ENCODE peak calls at places on chromosomes 12 and 14, in six cellular contexts. One of them, this sample, is unnamed.

GRCh38 chr12:78888583-78888982 is 24.0 kb downstream of the SYT1 start:
- DNase-seq in mammary epithelial cell: no peak
- DNase-seq in GM23248: no peak
- DNase-seq in IMR-90: no peak
- DNase-seq in keratinocyte: no peak
- DNase-seq in H1: no peak
- DNase-seq in this sample: no peak

GRCh38 chr12:15963271-15963670 is 52.1 kb downstream of the DERA start:
- DNase-seq in mammary epithelial cell: peak; percentile 66
- DNase-seq in H1: no peak
- DNase-seq in GM23248: peak; percentile 81
- DNase-seq in keratinocyte: peak; percentile 25
- DNase-seq in IMR-90: peak; percentile 83
- DNase-seq in this sample: peak; percentile 46

GRCh38 chr14:31025335-31026075 is at the start of gene AP4S1:
- DNase-seq in H1: no peak
- DNase-seq in keratinocyte: no peak
- DNase-seq in GM23248: peak; percentile 67
- DNase-seq in mammary epithelial cell: peak; percentile 20
- DNase-seq in IMR-90: no peak
- DNase-seq in this sample: no peak

GRCh38 chr12:121668750-121669524 is 517 bp downstream of the MORN3 start:
- DNase-seq in IMR-90: peak; percentile 36
- DNase-seq in GM23248: peak; percentile 53
- DNase-seq in mammary epithelial cell: no peak
- DNase-seq in keratinocyte: no peak
- DNase-seq in H1: no peak
- DNase-seq in this sample: peak; percentile 42

GRCh38 chr14:99566009-99566389 is 38.0 kb downstream of the CCDC85C start:
- DNase-seq in keratinocyte: no peak
- DNase-seq in H1: no peak
- DNase-seq in IMR-90: no peak
- DNase-seq in GM23248: no peak
- DNase-seq in mammary epithelial cell: peak; percentile 63
- DNase-seq in this sample: no peak

GRCh38 chr12:65741662-65742480 is 82.4 kb upstream of the HMGA2 start:
- DNase-seq in IMR-90: peak; percentile 51
- DNase-seq in H1: no peak
- DNase-seq in mammary epithelial cell: no peak
- DNase-seq in keratinocyte: no peak
- DNase-seq in GM23248: peak; percentile 79
- DNase-seq in this sample: peak; percentile 59

GRCh38 chr12:18700254-18700653 is 37.6 kb downstream of the PLCZ1 start:
- DNase-seq in keratinocyte: peak; percentile 40
- DNase-seq in GM23248: peak; percentile 98
- DNase-seq in mammary epithelial cell: no peak
- DNase-seq in IMR-90: peak; percentile 96
- DNase-seq in H1: no peak
- DNase-seq in this sample: peak; percentile 94

GRCh38 chr12:76586764-76587395 is 27.3 kb upstream of the OSBPL8 start:
- DNase-seq in IMR-90: peak; percentile 67
- DNase-seq in H1: no peak
- DNase-seq in keratinocyte: no peak
- DNase-seq in GM23248: peak; percentile 76
- DNase-seq in mammary epithelial cell: peak; percentile 43
- DNase-seq in this sample: peak; percentile 78

GRCh38 chr12:87150969-87151662 is 878.1 kb downstream of the C12orf50 start:
- DNase-seq in keratinocyte: no peak
- DNase-seq in H1: no peak
- DNase-seq in IMR-90: no peak
- DNase-seq in mammary epithelial cell: peak; percentile 58
- DNase-seq in GM23248: no peak
- DNase-seq in this sample: no peak

GRCh38 chr14:104424406-104425072 is 155.0 kb upstream of the C14orf180 start:
- DNase-seq in IMR-90: no peak
- DNase-seq in H1: no peak
- DNase-seq in mammary epithelial cell: no peak
- DNase-seq in GM23248: no peak
- DNase-seq in keratinocyte: no peak
- DNase-seq in this sample: no peak

GRCh38 chr12:51419473-51420228 is 5.0 kb upstream of the SLC4A8 start:
- DNase-seq in mammary epithelial cell: no peak
- DNase-seq in H1: no peak
- DNase-seq in IMR-90: no peak
- DNase-seq in keratinocyte: no peak
- DNase-seq in GM23248: peak; percentile 11
- DNase-seq in this sample: peak; percentile 7

GRCh38 chr14:74569387-74569786 is 42.6 kb downstream of the LTBP2 start:
- DNase-seq in mammary epithelial cell: no peak
- DNase-seq in keratinocyte: no peak
- DNase-seq in IMR-90: no peak
- DNase-seq in GM23248: no peak
- DNase-seq in H1: no peak
- DNase-seq in this sample: no peak

GRCh38 chr14:104184911-104185499 is 46.6 kb downstream of the KIF26A start:
- DNase-seq in GM23248: no peak
- DNase-seq in keratinocyte: no peak
- DNase-seq in H1: no peak
- DNase-seq in mammary epithelial cell: no peak
- DNase-seq in IMR-90: no peak
- DNase-seq in this sample: no peak

GRCh38 chr12:73659802-73660201 is 877.8 kb upstream of the ATXN7L3B start:
- DNase-seq in IMR-90: no peak
- DNase-seq in GM23248: no peak
- DNase-seq in H1: no peak
- DNase-seq in keratinocyte: no peak
- DNase-seq in mammary epithelial cell: no peak
- DNase-seq in this sample: no peak

GRCh38 chr12:32489070-32489469 is 89.7 kb downstream of the FGD4 start:
- DNase-seq in mammary epithelial cell: no peak
- DNase-seq in H1: no peak
- DNase-seq in IMR-90: no peak
- DNase-seq in GM23248: no peak
- DNase-seq in keratinocyte: no peak
- DNase-seq in this sample: no peak

GRCh38 chr12:53378705-53379388 is 1.1 kb upstream of the SP1 start:
- DNase-seq in keratinocyte: no peak
- DNase-seq in IMR-90: no peak
- DNase-seq in mammary epithelial cell: no peak
- DNase-seq in H1: no peak
- DNase-seq in GM23248: no peak
- DNase-seq in this sample: no peak

GRCh38 chr12:85693093-85693665 is 143.0 kb downstream of the RASSF9 start:
- DNase-seq in GM23248: no peak
- DNase-seq in mammary epithelial cell: no peak
- DNase-seq in keratinocyte: no peak
- DNase-seq in H1: no peak
- DNase-seq in IMR-90: no peak
- DNase-seq in this sample: no peak

GRCh38 chr12:126369487-126370463 is 1304.5 kb downstream of the AACS start:
- DNase-seq in mammary epithelial cell: no peak
- DNase-seq in keratinocyte: no peak
- DNase-seq in H1: no peak
- DNase-seq in GM23248: peak; percentile 28
- DNase-seq in IMR-90: no peak
- DNase-seq in this sample: peak; percentile 83

GRCh38 chr14:58353516-58354299 is 42.0 kb upstream of the TOMM20L start:
- DNase-seq in keratinocyte: no peak
- DNase-seq in GM23248: no peak
- DNase-seq in H1: no peak
- DNase-seq in mammary epithelial cell: no peak
- DNase-seq in IMR-90: no peak
- DNase-seq in this sample: no peak

GRCh38 chr12:85280138-85280983 is at the start of gene ALX1:
- DNase-seq in IMR-90: peak; percentile 4
- DNase-seq in GM23248: peak; percentile 50
- DNase-seq in H1: no peak
- DNase-seq in keratinocyte: no peak
- DNase-seq in mammary epithelial cell: peak; percentile 16
- DNase-seq in this sample: peak; percentile 14

GRCh38 chr12:123223241-123223668 is 9.7 kb downstream of the MPHOSPH9 start:
- DNase-seq in mammary epithelial cell: no peak
- DNase-seq in IMR-90: no peak
- DNase-seq in H1: no peak
- DNase-seq in keratinocyte: no peak
- DNase-seq in GM23248: no peak
- DNase-seq in this sample: no peak

GRCh38 chr12:124385219-124385969 is 90.5 kb downstream of the RFLNA start:
- DNase-seq in IMR-90: peak; percentile 85
- DNase-seq in mammary epithelial cell: peak; percentile 60
- DNase-seq in H1: no peak
- DNase-seq in GM23248: peak; percentile 92
- DNase-seq in keratinocyte: no peak
- DNase-seq in this sample: peak; percentile 58

GRCh38 chr14:104001003-104001402 is 58.7 kb upstream of the RD3L start:
- DNase-seq in keratinocyte: no peak
- DNase-seq in mammary epithelial cell: no peak
- DNase-seq in IMR-90: no peak
- DNase-seq in H1: no peak
- DNase-seq in GM23248: no peak
- DNase-seq in this sample: no peak

GRCh38 chr12:510071-510825 is 50.5 kb downstream of the B4GALNT3 start:
- DNase-seq in keratinocyte: no peak
- DNase-seq in mammary epithelial cell: peak; percentile 21
- DNase-seq in GM23248: peak; percentile 16
- DNase-seq in H1: peak; percentile 49
- DNase-seq in IMR-90: no peak
- DNase-seq in this sample: no peak

GRCh38 chr12:19200261-19200660 is 70.7 kb downstream of the PLEKHA5 start:
- DNase-seq in IMR-90: peak; percentile 73
- DNase-seq in GM23248: peak; percentile 79
- DNase-seq in mammary epithelial cell: peak; percentile 64
- DNase-seq in keratinocyte: no peak
- DNase-seq in H1: no peak
- DNase-seq in this sample: no peak

GRCh38 chr12:76276499-76277151 is 71.6 kb downstream of the BBS10 start:
- DNase-seq in mammary epithelial cell: no peak
- DNase-seq in IMR-90: no peak
- DNase-seq in H1: no peak
- DNase-seq in keratinocyte: no peak
- DNase-seq in GM23248: no peak
- DNase-seq in this sample: peak; percentile 51

GRCh38 chr14:65279958-65280357 is 132.6 kb upstream of the FUT8 start:
- DNase-seq in GM23248: no peak
- DNase-seq in mammary epithelial cell: no peak
- DNase-seq in keratinocyte: no peak
- DNase-seq in IMR-90: no peak
- DNase-seq in H1: no peak
- DNase-seq in this sample: no peak

DNA sequence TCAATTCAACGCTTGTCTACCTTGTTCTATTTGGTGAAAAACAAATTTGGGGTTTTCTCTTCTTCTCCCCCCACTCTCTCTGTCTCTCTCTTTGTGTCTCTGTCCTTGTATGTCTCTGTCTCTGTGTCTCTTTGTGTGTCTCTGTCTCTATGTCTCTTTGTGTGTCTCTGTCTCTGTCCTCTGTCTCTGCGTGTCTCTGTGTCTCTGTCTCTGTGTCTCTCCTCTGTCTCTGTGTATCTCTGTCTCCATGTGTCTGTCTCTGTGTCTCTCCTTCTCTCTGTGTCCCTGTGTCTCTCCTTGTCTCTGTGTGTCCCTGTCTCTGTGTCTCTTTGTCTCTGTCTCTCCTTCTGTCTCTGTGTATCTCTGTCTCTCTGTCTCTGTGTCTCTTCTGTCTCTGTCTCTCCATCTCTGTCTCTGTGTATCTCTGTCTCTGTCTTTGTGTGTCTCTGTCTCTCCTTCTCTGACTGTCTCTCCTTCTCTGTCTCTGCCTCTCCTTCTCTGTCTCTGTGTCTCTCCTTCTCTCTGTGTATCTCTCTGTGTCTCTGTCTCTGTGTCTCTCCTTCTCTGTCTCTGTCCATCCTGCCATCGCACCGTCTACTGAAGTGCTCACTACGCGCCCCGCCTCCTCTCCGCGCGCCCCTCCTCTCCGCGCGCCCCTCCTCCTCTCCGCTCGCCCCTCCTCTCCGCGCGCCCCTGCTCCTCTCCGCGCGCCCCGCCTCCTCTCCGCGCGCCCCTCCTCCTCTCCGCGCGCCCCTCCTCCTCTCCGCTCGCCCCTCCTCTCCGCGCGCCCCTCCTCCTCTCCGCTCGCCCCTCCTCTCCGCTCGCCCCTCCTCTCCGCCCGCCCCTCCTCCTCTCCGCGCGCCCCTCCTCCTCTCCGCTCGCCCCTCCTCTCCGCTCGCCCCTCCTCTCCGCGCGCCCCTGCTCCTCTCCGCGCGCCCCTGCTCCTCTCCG is 12.8 kb downstream of the LRCOL1 start:
- DNase-seq in keratinocyte: no peak
- DNase-seq in H1: no peak
- DNase-seq in mammary epithelial cell: peak; percentile 16
- DNase-seq in IMR-90: peak; percentile 23
- DNase-seq in GM23248: peak; percentile 56
- DNase-seq in this sample: peak; percentile 72
- H2AFZ ChIP-seq in keratinocyte: peak overlapping the region; percentile 33
- H2AFZ ChIP-seq in H1: no peak overlapping the region
- H2AFZ ChIP-seq in mammary epithelial cell: peak overlapping the region; percentile 55
- H2AFZ ChIP-seq in IMR-90: peak overlapping the region; percentile 84
- H2AFZ ChIP-seq in GM23248: peak overlapping the region; percentile 82
- H2AFZ ChIP-seq in this sample: peak overlapping the region; percentile 78

GRCh38 chr12:46342562-46343033 is 30.0 kb downstream of the SLC38A2 start:
- DNase-seq in keratinocyte: peak; percentile 23
- DNase-seq in mammary epithelial cell: peak; percentile 69
- DNase-seq in IMR-90: peak; percentile 63
- DNase-seq in H1: no peak
- DNase-seq in GM23248: peak; percentile 63
- DNase-seq in this sample: no peak

GRCh38 chr12:46339051-46339450 is 33.5 kb downstream of the SLC38A2 start:
- DNase-seq in H1: no peak
- DNase-seq in keratinocyte: no peak
- DNase-seq in GM23248: no peak
- DNase-seq in IMR-90: no peak
- DNase-seq in mammary epithelial cell: no peak
- DNase-seq in this sample: no peak

GRCh38 chr12:46349253-46349652 is 23.3 kb downstream of the SLC38A2 start:
- DNase-seq in mammary epithelial cell: no peak
- DNase-seq in H1: no peak
- DNase-seq in keratinocyte: no peak
- DNase-seq in GM23248: no peak
- DNase-seq in IMR-90: no peak
- DNase-seq in this sample: no peak

GRCh38 chr12:46343122-46343852 is 29.3 kb downstream of the SLC38A2 start:
- DNase-seq in IMR-90: no peak
- DNase-seq in GM23248: no peak
- DNase-seq in mammary epithelial cell: no peak
- DNase-seq in H1: no peak
- DNase-seq in keratinocyte: no peak
- DNase-seq in this sample: no peak
- H3K4me2 ChIP-seq in IMR-90: no peak overlapping the region
- H3K4me2 ChIP-seq in GM23248: no peak overlapping the region
- H3K4me2 ChIP-seq in mammary epithelial cell: peak overlapping the region; percentile 40
- H3K4me2 ChIP-seq in H1: no peak overlapping the region
- H3K4me2 ChIP-seq in keratinocyte: peak overlapping the region; percentile 45
- H3K4me2 ChIP-seq in this sample: no peak overlapping the region

GRCh38 chr12:6923003-6923732 is 4.6 kb upstream of the ATN1 start:
- DNase-seq in keratinocyte: no peak
- DNase-seq in mammary epithelial cell: no peak
- DNase-seq in GM23248: no peak
- DNase-seq in H1: no peak
- DNase-seq in IMR-90: no peak
- DNase-seq in this sample: no peak
- H3K9ac ChIP-seq in keratinocyte: no peak overlapping the region
- H3K9ac ChIP-seq in mammary epithelial cell: no peak overlapping the region
- H3K9ac ChIP-seq in GM23248: no peak overlapping the region
- H3K9ac ChIP-seq in H1: no peak overlapping the region
- H3K9ac ChIP-seq in IMR-90: no peak overlapping the region
- H3K9ac ChIP-seq in this sample: no peak overlapping the region

GRCh38 chr14:95876769-95877490 is at the start of gene TUNAR:
- DNase-seq in IMR-90: no peak
- DNase-seq in H1: no peak
- DNase-seq in keratinocyte: no peak
- DNase-seq in GM23248: peak; percentile 50
- DNase-seq in mammary epithelial cell: no peak
- DNase-seq in this sample: no peak
- H2AFZ ChIP-seq in IMR-90: peak within 1 kb of the TSS; percentile 38
- H2AFZ ChIP-seq in H1: no peak within 1 kb of the TSS
- H2AFZ ChIP-seq in keratinocyte: no peak within 1 kb of the TSS
- H2AFZ ChIP-seq in GM23248: peak within 1 kb of the TSS; percentile 40
- H2AFZ ChIP-seq in mammary epithelial cell: no peak within 1 kb of the TSS
- H2AFZ ChIP-seq in this sample: no peak within 1 kb of the TSS